ENCODE peak calls at places on chromosome 2, in six cellular contexts. K is activated CD4-positive, alpha-beta T cell treated with anti-CD3 and anti-CD28 coated beads, Interleukin-2, amount 50 U/mL, for 48 hours; E is ACHN; Q is RPMI8226; X is left cardiac atrium; L is naive thymus-derived CD4-positive, alpha-beta T cell. J is an unnamed sample.

GRCh38 chr2:158120102-158120501 is 18.4 kb downstream of the UPP2 start:
- DNase-seq in Q (peak), K (no peak), E (no peak), X (no peak), L (no peak), J (no peak)

GRCh38 chr2:27889774-27890145 is 427 bp downstream of the RBKS start:
- DNase-seq in E (peak), L (no peak), Q (peak), X (peak), K (no peak), J (no peak)

GRCh38 chr2:58762176-58762781 is 521.2 kb upstream of the FANCL start:
- DNase-seq in Q (peak), E (peak), X (no peak), L (no peak), K (peak), J (peak)

GRCh38 chr2:12262681-12263436 is 453.9 kb upstream of the TRIB2 start:
- DNase-seq in K (no peak), X (peak), Q (peak), L (peak), E (no peak), J (no peak)

GRCh38 chr2:26333286-26333685 is 12.7 kb upstream of the SELENOI start:
- DNase-seq in E (peak), L (no peak), X (no peak), K (no peak), Q (no peak), J (peak)

GRCh38 chr2:25230626-25231311 is 62.4 kb upstream of the POMC start:
- DNase-seq in Q (no peak), X (no peak), E (no peak), L (no peak), K (no peak), J (no peak)

GRCh38 chr2:153404792-153405191 is 73.8 kb downstream of the RPRM start:
- DNase-seq in L (no peak), E (no peak), X (no peak), K (no peak), Q (no peak), J (no peak)

GRCh38 chr2:223734346-223734745 is 103.0 kb downstream of the AP1S3 start:
- DNase-seq in L (no peak), K (no peak), X (no peak), Q (no peak), E (no peak), J (no peak)

GRCh38 chr2:215874418-215874817 is 138.9 kb downstream of the MREG start:
- DNase-seq in K (no peak), E (no peak), L (no peak), X (no peak), Q (no peak), J (no peak)

GRCh38 chr2:227513113-227513512 is 41.2 kb downstream of the AGFG1 start:
- DNase-seq in K (no peak), L (no peak), Q (no peak), E (no peak), X (no peak), J (no peak)

GRCh38 chr2:218805627-218806026 is 23.7 kb downstream of the CYP27A1 start:
- DNase-seq in L (no peak), X (no peak), Q (no peak), K (no peak), E (no peak), J (peak)

GRCh38 chr2:12177052-12177994 is 430.9 kb downstream of the LPIN1 start:
- DNase-seq in K (no peak), E (no peak), X (peak), L (peak), Q (no peak), J (peak)

GRCh38 chr2:111236027-111236426 is 115.3 kb downstream of the BCL2L11 start:
- DNase-seq in E (no peak), K (no peak), X (peak), L (no peak), Q (no peak), J (no peak)

GRCh38 chr2:240925576-240926515 is 19.7 kb downstream of the CROCC2 start:
- DNase-seq in Q (no peak), K (no peak), X (peak), E (no peak), L (no peak), J (no peak)